ENCODE peak calls at places on chromosomes 1 and 21, in seven cellular contexts. One of them, this sample, is unnamed.
A peak's percentile ranks its signal among the peaks of the same experiment; 100 is the strongest.

GRCh38 chr1:6330410-6330827 is 63.1 kb downstream of the ACOT7 start:
- DNase-seq in GM12878: no peak
- DNase-seq in GM12892: no peak
- DNase-seq in SK-N-SH: no peak
- DNase-seq in K562: no peak
- DNase-seq in HepG2: no peak
- DNase-seq in H1: no peak
- DNase-seq in this sample: no peak

GRCh38 chr1:40951943-40952743 is 27.4 kb upstream of the CTPS1 start:
- DNase-seq in GM12878: no peak
- DNase-seq in GM12892: peak; percentile 56
- DNase-seq in SK-N-SH: peak; percentile 85
- DNase-seq in K562: peak; percentile 84
- DNase-seq in HepG2: peak; percentile 61
- DNase-seq in H1: peak; percentile 67
- DNase-seq in this sample: peak; percentile 50

GRCh38 chr1:108142773-108143394 is 57.3 kb downstream of the SLC25A24 start:
- DNase-seq in GM12878: no peak
- DNase-seq in GM12892: no peak
- DNase-seq in SK-N-SH: no peak
- DNase-seq in K562: peak; percentile 41
- DNase-seq in HepG2: no peak
- DNase-seq in H1: no peak
- DNase-seq in this sample: no peak

GRCh38 chr1:175481126-175482071 is 262.0 kb downstream of the TNR start:
- DNase-seq in GM12878: no peak
- DNase-seq in GM12892: no peak
- DNase-seq in SK-N-SH: no peak
- DNase-seq in K562: peak; percentile 32
- DNase-seq in HepG2: no peak
- DNase-seq in H1: no peak
- DNase-seq in this sample: no peak

GRCh38 chr1:202411421-202411820 is 62.9 kb downstream of the PPP1R12B start:
- DNase-seq in GM12878: no peak
- DNase-seq in GM12892: no peak
- DNase-seq in SK-N-SH: no peak
- DNase-seq in K562: no peak
- DNase-seq in HepG2: no peak
- DNase-seq in H1: no peak
- DNase-seq in this sample: no peak

GRCh38 chr1:209062863-209063262 is 520.7 kb upstream of the CAMK1G start:
- DNase-seq in GM12878: no peak
- DNase-seq in GM12892: no peak
- DNase-seq in SK-N-SH: no peak
- DNase-seq in K562: no peak
- DNase-seq in HepG2: no peak
- DNase-seq in H1: no peak
- DNase-seq in this sample: no peak

GRCh38 chr21:25550352-25550751 is 56.9 kb downstream of the MRPL39 start:
- DNase-seq in GM12878: no peak
- DNase-seq in GM12892: no peak
- DNase-seq in SK-N-SH: no peak
- DNase-seq in K562: no peak
- DNase-seq in HepG2: no peak
- DNase-seq in H1: no peak
- DNase-seq in this sample: no peak

GRCh38 chr1:19945914-19946313 is 22.5 kb upstream of the PLA2G2E start:
- DNase-seq in GM12878: no peak
- DNase-seq in GM12892: no peak
- DNase-seq in SK-N-SH: no peak
- DNase-seq in K562: no peak
- DNase-seq in HepG2: no peak
- DNase-seq in H1: no peak
- DNase-seq in this sample: no peak

GRCh38 chr21:45130324-45130774 is 56.0 kb downstream of the ADARB1 start:
- DNase-seq in GM12878: no peak
- DNase-seq in GM12892: no peak
- DNase-seq in SK-N-SH: no peak
- DNase-seq in K562: peak; percentile 47
- DNase-seq in HepG2: no peak
- DNase-seq in H1: no peak
- DNase-seq in this sample: peak; percentile 39

GRCh38 chr1:151985270-151985669 is 8.4 kb downstream of the S100A10 start:
- DNase-seq in GM12878: no peak
- DNase-seq in GM12892: no peak
- DNase-seq in SK-N-SH: no peak
- DNase-seq in K562: no peak
- DNase-seq in HepG2: no peak
- DNase-seq in H1: no peak
- DNase-seq in this sample: no peak

GRCh38 chr1:208717490-208717889 is 473.3 kb upstream of the PLXNA2 start:
- DNase-seq in GM12878: no peak
- DNase-seq in GM12892: no peak
- DNase-seq in SK-N-SH: no peak
- DNase-seq in K562: no peak
- DNase-seq in HepG2: no peak
- DNase-seq in H1: no peak
- DNase-seq in this sample: no peak

GRCh38 chr1:67850611-67851075 is 17.4 kb upstream of the GNG12 start:
- DNase-seq in GM12878: no peak
- DNase-seq in GM12892: no peak
- DNase-seq in SK-N-SH: no peak
- DNase-seq in K562: peak; percentile 35
- DNase-seq in HepG2: no peak
- DNase-seq in H1: no peak
- DNase-seq in this sample: no peak

GRCh38 chr1:110336300-110337039 is 2.7 kb upstream of the RBM15 start:
- DNase-seq in GM12878: no peak
- DNase-seq in GM12892: no peak
- DNase-seq in SK-N-SH: peak; percentile 12
- DNase-seq in K562: no peak
- DNase-seq in HepG2: no peak
- DNase-seq in H1: no peak
- DNase-seq in this sample: no peak

GRCh38 chr1:153174624-153175023 is 23.9 kb upstream of the SPRR2G start:
- DNase-seq in GM12878: no peak
- DNase-seq in GM12892: no peak
- DNase-seq in SK-N-SH: no peak
- DNase-seq in K562: no peak
- DNase-seq in HepG2: no peak
- DNase-seq in H1: no peak
- DNase-seq in this sample: no peak

GRCh38 chr1:95309031-95309459 is 75.0 kb downstream of the RWDD3 start:
- DNase-seq in GM12878: no peak
- DNase-seq in GM12892: no peak
- DNase-seq in SK-N-SH: peak; percentile 73
- DNase-seq in K562: peak; percentile 59
- DNase-seq in HepG2: peak; percentile 32
- DNase-seq in H1: no peak
- DNase-seq in this sample: no peak

GRCh38 chr1:23196627-23197328 is 20.5 kb downstream of the HTR1D start:
- DNase-seq in GM12878: no peak
- DNase-seq in GM12892: no peak
- DNase-seq in SK-N-SH: no peak
- DNase-seq in K562: no peak
- DNase-seq in HepG2: no peak
- DNase-seq in H1: no peak
- DNase-seq in this sample: no peak

GRCh38 chr1:4599951-4600481 is 54.4 kb upstream of the AJAP1 start:
- DNase-seq in GM12878: no peak
- DNase-seq in GM12892: no peak
- DNase-seq in SK-N-SH: no peak
- DNase-seq in K562: no peak
- DNase-seq in HepG2: no peak
- DNase-seq in H1: no peak
- DNase-seq in this sample: no peak

GRCh38 chr1:47840791-47841190 is 156.4 kb downstream of the TRABD2B start:
- DNase-seq in GM12878: no peak
- DNase-seq in GM12892: no peak
- DNase-seq in SK-N-SH: no peak
- DNase-seq in K562: no peak
- DNase-seq in HepG2: peak; percentile 85
- DNase-seq in H1: no peak
- DNase-seq in this sample: no peak

GRCh38 chr1:39866767-39867166 is 16.5 kb downstream of the TRIT1 start:
- DNase-seq in GM12878: no peak
- DNase-seq in GM12892: no peak
- DNase-seq in SK-N-SH: no peak
- DNase-seq in K562: no peak
- DNase-seq in HepG2: no peak
- DNase-seq in H1: no peak
- DNase-seq in this sample: no peak

GRCh38 chr1:24929091-24929875 is 793 bp downstream of the RUNX3 start:
- DNase-seq in GM12878: no peak
- DNase-seq in GM12892: no peak
- DNase-seq in SK-N-SH: peak; percentile 54
- DNase-seq in K562: no peak
- DNase-seq in HepG2: no peak
- DNase-seq in H1: no peak
- DNase-seq in this sample: no peak

GRCh38 chr1:89465201-89465600 is 59.4 kb upstream of the LRRC8B start:
- DNase-seq in GM12878: no peak
- DNase-seq in GM12892: no peak
- DNase-seq in SK-N-SH: no peak
- DNase-seq in K562: no peak
- DNase-seq in HepG2: no peak
- DNase-seq in H1: no peak
- DNase-seq in this sample: no peak

GRCh38 chr1:182624582-182624981 is 20.4 kb upstream of the RGS16 start:
- DNase-seq in GM12878: no peak
- DNase-seq in GM12892: no peak
- DNase-seq in SK-N-SH: no peak
- DNase-seq in K562: no peak
- DNase-seq in HepG2: no peak
- DNase-seq in H1: no peak
- DNase-seq in this sample: no peak

GRCh38 chr1:219264557-219264956 is 90.9 kb downstream of the LYPLAL1 start:
- DNase-seq in GM12878: no peak
- DNase-seq in GM12892: no peak
- DNase-seq in SK-N-SH: no peak
- DNase-seq in K562: no peak
- DNase-seq in HepG2: peak; percentile 46
- DNase-seq in H1: no peak
- DNase-seq in this sample: no peak

GRCh38 chr1:158045639-158046038 is 52.2 kb downstream of the KIRREL1 start:
- DNase-seq in GM12878: no peak
- DNase-seq in GM12892: no peak
- DNase-seq in SK-N-SH: no peak
- DNase-seq in K562: no peak
- DNase-seq in HepG2: no peak
- DNase-seq in H1: peak; percentile 17
- DNase-seq in this sample: no peak

GRCh38 chr1:39762550-39763540 is 8.3 kb downstream of the OXCT2 start:
- DNase-seq in GM12878: no peak
- DNase-seq in GM12892: no peak
- DNase-seq in SK-N-SH: no peak
- DNase-seq in K562: no peak
- DNase-seq in HepG2: no peak
- DNase-seq in H1: no peak
- DNase-seq in this sample: no peak

GRCh38 chr1:245207056-245207638 is 52.4 kb downstream of the KIF26B start:
- DNase-seq in GM12878: no peak
- DNase-seq in GM12892: no peak
- DNase-seq in SK-N-SH: no peak
- DNase-seq in K562: no peak
- DNase-seq in HepG2: no peak
- DNase-seq in H1: no peak
- DNase-seq in this sample: no peak

GRCh38 chr1:245205864-245206263 is 51.1 kb downstream of the KIF26B start:
- DNase-seq in GM12878: no peak
- DNase-seq in GM12892: no peak
- DNase-seq in SK-N-SH: no peak
- DNase-seq in K562: no peak
- DNase-seq in HepG2: no peak
- DNase-seq in H1: no peak
- DNase-seq in this sample: no peak

GRCh38 chr1:245205396-245205795 is 50.6 kb downstream of the KIF26B start:
- DNase-seq in GM12878: no peak
- DNase-seq in GM12892: no peak
- DNase-seq in SK-N-SH: no peak
- DNase-seq in K562: no peak
- DNase-seq in HepG2: no peak
- DNase-seq in H1: no peak
- DNase-seq in this sample: no peak

GRCh38 chr1:245209658-245210415 is 55.1 kb downstream of the KIF26B start:
- DNase-seq in GM12878: no peak
- DNase-seq in GM12892: no peak
- DNase-seq in SK-N-SH: peak; percentile 80
- DNase-seq in K562: no peak
- DNase-seq in HepG2: no peak
- DNase-seq in H1: no peak
- DNase-seq in this sample: no peak

DNA sequence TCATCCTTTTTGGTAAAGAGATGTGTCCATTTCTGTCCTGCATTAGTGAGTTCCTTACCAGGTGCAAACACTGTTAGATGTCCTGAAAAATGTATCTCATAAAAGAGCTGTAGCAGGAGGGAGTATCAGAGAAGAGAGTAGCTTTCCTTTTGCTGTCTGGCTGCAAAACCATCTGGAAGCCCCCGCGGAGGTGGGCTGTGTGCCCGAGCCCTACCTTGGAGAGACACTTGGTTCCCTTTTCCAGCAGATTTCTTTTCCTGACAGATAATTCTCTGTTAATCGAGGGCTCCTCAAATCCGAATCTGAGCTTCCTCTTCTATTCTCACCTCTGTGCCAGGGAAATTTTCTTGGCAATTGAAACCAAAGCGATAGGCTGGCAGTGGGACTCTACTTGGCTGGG is 53.0 kb downstream of the KIF26B start:
- DNase-seq in GM12878: no peak
- DNase-seq in GM12892: no peak
- DNase-seq in SK-N-SH: no peak
- DNase-seq in K562: no peak
- DNase-seq in HepG2: no peak
- DNase-seq in H1: no peak
- DNase-seq in this sample: no peak
- TF ChIP-seq TAF1 in GM12878: no peak
- TF ChIP-seq TAF1 in GM12892: no peak
- TF ChIP-seq TAF1 in SK-N-SH: no peak
- TF ChIP-seq TAF1 in K562: no peak
- TF ChIP-seq TAF1 in HepG2: no peak
- TF ChIP-seq TAF1 in H1: no peak
- TF ChIP-seq TAF1 in this sample: no peak

GRCh38 chr1:206909883-206910318 is 11.8 kb downstream of the FCMR start:
- DNase-seq in GM12878: no peak
- DNase-seq in GM12892: no peak
- DNase-seq in SK-N-SH: no peak
- DNase-seq in K562: no peak
- DNase-seq in HepG2: no peak
- DNase-seq in H1: no peak
- DNase-seq in this sample: no peak
- TF ChIP-seq TAF1 in GM12878: no peak
- TF ChIP-seq TAF1 in GM12892: no peak
- TF ChIP-seq TAF1 in SK-N-SH: no peak
- TF ChIP-seq TAF1 in K562: no peak
- TF ChIP-seq TAF1 in HepG2: no peak
- TF ChIP-seq TAF1 in H1: no peak
- TF ChIP-seq TAF1 in this sample: no peak

GRCh38 chr21:28538987-28539622 is 453.6 kb downstream of the LTN1 start:
- DNase-seq in GM12878: no peak
- DNase-seq in GM12892: no peak
- DNase-seq in SK-N-SH: no peak
- DNase-seq in K562: no peak
- DNase-seq in HepG2: no peak
- DNase-seq in H1: no peak
- DNase-seq in this sample: no peak
- TF ChIP-seq TAF1 in GM12878: no peak
- TF ChIP-seq TAF1 in GM12892: no peak
- TF ChIP-seq TAF1 in SK-N-SH: no peak
- TF ChIP-seq TAF1 in K562: no peak
- TF ChIP-seq TAF1 in HepG2: no peak
- TF ChIP-seq TAF1 in H1: no peak
- TF ChIP-seq TAF1 in this sample: no peak

GRCh38 chr1:216183007-216183406 is 240.2 kb downstream of the USH2A start:
- DNase-seq in GM12878: no peak
- DNase-seq in GM12892: no peak
- DNase-seq in SK-N-SH: no peak
- DNase-seq in K562: no peak
- DNase-seq in HepG2: peak; percentile 13
- DNase-seq in H1: peak; percentile 47
- DNase-seq in this sample: no peak
- TF ChIP-seq TAF1 in GM12878: no peak
- TF ChIP-seq TAF1 in GM12892: no peak
- TF ChIP-seq TAF1 in SK-N-SH: no peak
- TF ChIP-seq TAF1 in K562: no peak
- TF ChIP-seq TAF1 in HepG2: no peak
- TF ChIP-seq TAF1 in H1: no peak
- TF ChIP-seq TAF1 in this sample: no peak

This sample was measured in GM12891.